ENCODE peak calls at places on chromosomes 3 and 15, in six cellular contexts. T is left cardiac atrium; G is NCI-H1417 treated with DMSO at 0.1 percent for 48 hours; I is stimulated activated CD4-positive, alpha-beta T cell treated with anti-CD3 and anti-CD28 coated beads, TNF-alpha, amount 100 ng/mL, for 24 hours; A is neural crest cell; Q is COR-L47. Y is an unnamed sample.

GRCh38 chr3:156321934-156322333 is 201.6 kb downstream of the KCNAB1 start:
- DNase-seq in T (no peak), G (no peak), I (no peak), A (no peak), Q (peak), Y (no peak)

GRCh38 chr3:189210251-189210770 is 38.5 kb downstream of the TPRG1 start:
- DNase-seq in T (no peak), G (no peak), I (no peak), A (no peak), Q (no peak), Y (no peak)

GRCh38 chr3:55373413-55373812 is 113.7 kb downstream of the WNT5A start:
- DNase-seq in T (no peak), G (no peak), I (no peak), A (no peak), Q (no peak), Y (no peak)

GRCh38 chr3:61483997-61484396 is 77.4 kb upstream of the PTPRG start:
- DNase-seq in T (no peak), G (no peak), I (no peak), A (no peak), Q (no peak), Y (no peak)

GRCh38 chr15:77998592-77998991 is 78.9 kb downstream of the TBC1D2B start:
- DNase-seq in T (no peak), G (no peak), I (no peak), A (no peak), Q (no peak), Y (no peak)

GRCh38 chr3:153043729-153044314 is 118.2 kb upstream of the RAP2B start:
- DNase-seq in T (no peak), G (no peak), I (no peak), A (no peak), Q (no peak), Y (no peak)

GRCh38 chr3:78495326-78495725 is 1272.5 kb downstream of the ROBO1 start:
- DNase-seq in T (no peak), G (no peak), I (no peak), A (no peak), Q (no peak), Y (no peak)

GRCh38 chr15:98649996-98650870 is 1.9 kb downstream of the IGF1R start:
- DNase-seq in T (peak), G (no peak), I (peak), A (peak), Q (peak), Y (no peak)

GRCh38 chr15:39556461-39556860 is 24.4 kb upstream of the THBS1 start:
- DNase-seq in T (no peak), G (no peak), I (no peak), A (no peak), Q (peak), Y (no peak)

GRCh38 chr3:171614318-171614967 is 154.2 kb upstream of the TNIK start:
- DNase-seq in T (no peak), G (no peak), I (peak), A (peak), Q (no peak), Y (peak)

GRCh38 chr15:39246523-39246922 is 334.4 kb upstream of the THBS1 start:
- DNase-seq in T (no peak), G (no peak), I (no peak), A (no peak), Q (no peak), Y (no peak)

GRCh38 chr3:99568936-99569335 is 69.5 kb upstream of the COL8A1 start:
- DNase-seq in T (no peak), G (no peak), I (no peak), A (no peak), Q (no peak), Y (no peak)